ENCODE peak calls at places on chromosome 17, in ten cellular contexts. H, P, C, U, Y, M, F, V, L and I are unnamed samples.

GRCh38 chr17:73519621-73520368 is 124.5 kb downstream of the SDK2 start:
- DNase-seq in H (no peak), P (no peak), C (no peak), U (no peak), Y (no peak), M (no peak), F (no peak), V (no peak), L (no peak), I (no peak)

GRCh38 chr17:49035470-49036269 is 38.5 kb downstream of the IGF2BP1 start:
- DNase-seq in H (peak), P (peak), C (peak), U (peak), Y (no peak), M (peak), F (peak), V (peak), L (peak), I (peak)

GRCh38 chr17:47899643-47900042 is 3.6 kb downstream of the SP2 start:
- DNase-seq in H (no peak), P (no peak), C (no peak), U (no peak), Y (no peak), M (no peak), F (no peak), V (no peak), L (no peak), I (no peak)

GRCh38 chr17:73410586-73411329 is 99.0 kb upstream of the CDC42EP4 start:
- DNase-seq in H (no peak), P (no peak), C (no peak), U (no peak), Y (no peak), M (no peak), F (no peak), V (no peak), L (no peak), I (no peak)

GRCh38 chr17:68420065-68420847 is 37.0 kb downstream of the WIPI1 start:
- DNase-seq in H (no peak), P (no peak), C (no peak), U (no peak), Y (no peak), M (no peak), F (no peak), V (no peak), L (no peak), I (no peak)

GRCh38 chr17:7951143-7951792 is 19.3 kb downstream of the CNTROB start:
- DNase-seq in H (peak), P (no peak), C (no peak), U (no peak), Y (no peak), M (no peak), F (no peak), V (no peak), L (no peak), I (no peak)

GRCh38 chr17:72150632-72151460 is 30.0 kb downstream of the SOX9 start:
- DNase-seq in H (no peak), P (no peak), C (no peak), U (peak), Y (no peak), M (no peak), F (no peak), V (no peak), L (no peak), I (no peak)

GRCh38 chr17:78697122-78697845 is 84.8 kb downstream of the CYTH1 start:
- DNase-seq in H (no peak), P (peak), C (no peak), U (peak), Y (no peak), M (no peak), F (no peak), V (no peak), L (peak), I (no peak)

GRCh38 chr17:48003686-48004120 is 32.8 kb downstream of the CDK5RAP3 start:
- DNase-seq in H (no peak), P (no peak), C (no peak), U (no peak), Y (no peak), M (no peak), F (no peak), V (no peak), L (no peak), I (no peak)

GRCh38 chr17:55266051-55266957 is 1.5 kb downstream of the HLF start:
- DNase-seq in H (peak), P (no peak), C (no peak), U (peak), Y (no peak), M (no peak), F (no peak), V (no peak), L (no peak), I (no peak)

GRCh38 chr17:43839670-43840101 is 6.7 kb upstream of the MPP3 start:
- DNase-seq in H (no peak), P (no peak), C (no peak), U (no peak), Y (no peak), M (no peak), F (no peak), V (peak), L (no peak), I (peak)

GRCh38 chr17:42000399-42001076 is 16.7 kb downstream of the DNAJC7 start:
- DNase-seq in H (no peak), P (no peak), C (no peak), U (no peak), Y (no peak), M (no peak), F (no peak), V (no peak), L (no peak), I (no peak)

GRCh38 chr17:47895254-47895855 is 681 bp upstream of the SP2 start:
- DNase-seq in H (no peak), P (peak), C (no peak), U (peak), Y (peak), M (no peak), F (peak), V (no peak), L (peak), I (peak)

GRCh38 chr17:1186214-1186820 is 6.5 kb upstream of the ABR start:
- DNase-seq in H (no peak), P (peak), C (no peak), U (peak), Y (no peak), M (no peak), F (peak), V (no peak), L (peak), I (peak)

GRCh38 chr17:69287168-69287567 is 39.8 kb downstream of the ABCA5 start:
- DNase-seq in H (no peak), P (peak), C (no peak), U (peak), Y (no peak), M (no peak), F (peak), V (peak), L (peak), I (peak)

GRCh38 chr17:47275245-47275984 is 21.8 kb downstream of the ITGB3 start:
- DNase-seq in H (no peak), P (peak), C (peak), U (peak), Y (peak), M (no peak), F (peak), V (no peak), L (peak), I (peak)

GRCh38 chr17:50627782-50628601 is 6.7 kb upstream of the ABCC3 start:
- DNase-seq in H (no peak), P (no peak), C (no peak), U (no peak), Y (no peak), M (no peak), F (no peak), V (no peak), L (no peak), I (no peak)

GRCh38 chr17:32536736-32537646 is 50.2 kb downstream of the CDK5R1 start:
- DNase-seq in H (no peak), P (peak), C (no peak), U (peak), Y (no peak), M (no peak), F (peak), V (no peak), L (peak), I (no peak)

GRCh38 chr17:39174907-39175694 is 9.1 kb upstream of the ARL5C start:
- DNase-seq in H (peak), P (peak), C (peak), U (peak), Y (peak), M (peak), F (peak), V (peak), L (peak), I (peak)